ENCODE peak calls at places on chromosomes 11 and 22, in six cellular contexts. Y is GM12892, U is HepG2, H is GM12878, F is K562, V is H1. A is an unnamed sample.

GRCh38 chr22:44338906-44339305 is 26.2 kb upstream of the SHISAL1 start:
- DNase-seq in Y (no peak), H (no peak), F (no peak), U (no peak), V (no peak), A (no peak)

GRCh38 chr11:63592975-63593395 is 21.2 kb downstream of the PLAAT3 start:
- DNase-seq in F (peak), Y (no peak), V (peak), H (no peak), U (no peak), A (no peak)

GRCh38 chr11:102761646-102762238 is 18.7 kb downstream of the MMP10 start:
- DNase-seq in F (no peak), U (no peak), H (no peak), Y (no peak), V (no peak), A (no peak)

GRCh38 chr22:23272371-23272770 is 92.1 kb downstream of the BCR start:
- DNase-seq in H (no peak), Y (no peak), F (peak), U (no peak), V (no peak), A (no peak)

GRCh38 chr11:12182650-12183511 is 72.5 kb downstream of the MICAL2 start:
- DNase-seq in Y (no peak), V (no peak), U (peak), F (peak), H (no peak), A (no peak)

GRCh38 chr11:46961041-46961440 is 24.5 kb downstream of the CSTPP1 start:
- DNase-seq in F (no peak), Y (no peak), H (no peak), U (no peak), V (no peak), A (no peak)

GRCh38 chr11:20723366-20723765 is 54.0 kb downstream of the NELL1 start:
- DNase-seq in H (no peak), Y (no peak), U (no peak), V (no peak), F (no peak), A (no peak)

GRCh38 chr11:10581481-10582019 is 13.1 kb upstream of the LYVE1 start:
- DNase-seq in V (no peak), H (no peak), Y (no peak), U (no peak), F (peak), A (no peak)

GRCh38 chr22:43293259-43293658 is 49.9 kb downstream of the SCUBE1 start:
- DNase-seq in V (no peak), U (no peak), H (no peak), Y (no peak), F (peak), A (no peak)

GRCh38 chr11:95764267-95764898 is 25.2 kb downstream of the FAM76B start:
- DNase-seq in F (peak), U (peak), V (no peak), Y (no peak), H (no peak), A (peak)

GRCh38 chr11:32884770-32885384 is 7.7 kb upstream of the QSER1 start:
- DNase-seq in H (no peak), U (no peak), F (peak), V (no peak), Y (no peak), A (no peak)

GRCh38 chr11:128620306-128621175 is 33.2 kb upstream of the ETS1 start:
- DNase-seq in F (peak), V (no peak), Y (no peak), H (no peak), U (no peak), A (no peak)

GRCh38 chr11:131195801-131196517 is 174.5 kb upstream of the NTM start:
- DNase-seq in U (no peak), F (no peak), V (no peak), Y (no peak), H (no peak), A (no peak)

GRCh38 chr11:96185220-96185768 is 157.7 kb downstream of the MAML2 start:
- DNase-seq in F (no peak), V (no peak), Y (no peak), U (no peak), H (peak), A (no peak)

GRCh38 chr11:11972148-11972547 is 36.3 kb downstream of the DKK3 start:
- DNase-seq in U (no peak), V (peak), H (no peak), Y (no peak), F (no peak), A (no peak)

GRCh38 chr11:63933459-63933858 is 5.3 kb upstream of the NAA40 start:
- DNase-seq in Y (no peak), U (no peak), F (no peak), H (no peak), V (no peak), A (no peak)

GRCh38 chr11:84829162-84829561 is 798.0 kb downstream of the DLG2 start:
- DNase-seq in V (no peak), F (no peak), Y (no peak), H (no peak), U (no peak), A (no peak)

GRCh38 chr22:47607486-47607885 is 845.0 kb downstream of the TBC1D22A start:
- DNase-seq in Y (no peak), U (no peak), F (no peak), V (no peak), H (no peak), A (no peak)

GRCh38 chr11:15142838-15143237 is 28.1 kb downstream of the INSC start:
- DNase-seq in V (no peak), U (no peak), F (no peak), Y (no peak), H (no peak), A (no peak)

GRCh38 chr11:115480611-115481010 is 23.6 kb downstream of the CADM1 start:
- DNase-seq in U (no peak), H (no peak), Y (no peak), V (no peak), F (no peak), A (no peak)

GRCh38 chr22:33519140-33519973 is 400.9 kb downstream of the LARGE1 start:
- DNase-seq in H (peak), F (peak), U (peak), Y (peak), V (peak), A (peak)

GRCh38 chr11:116199182-116199581 is 573.6 kb downstream of the BUD13 start:
- DNase-seq in F (no peak), V (no peak), U (no peak), Y (no peak), H (no peak), A (no peak)

GRCh38 chr11:416051-416756 is 1.4 kb upstream of the SIGIRR start:
- DNase-seq in U (no peak), V (no peak), H (no peak), F (no peak), Y (no peak), A (no peak)

GRCh38 chr11:19985106-19985505 is 175.2 kb downstream of the DBX1 start:
- DNase-seq in Y (no peak), V (no peak), H (no peak), U (no peak), F (no peak), A (no peak)

GRCh38 chr22:44802071-44802700 is 49.8 kb downstream of the ARHGAP8 start:
- DNase-seq in V (no peak), H (no peak), F (peak), U (no peak), Y (no peak), A (no peak)

GRCh38 chr11:40435344-40435743 is 1024.1 kb downstream of the LRRC4C start:
- DNase-seq in F (no peak), V (no peak), U (no peak), Y (no peak), H (no peak), A (no peak)

GRCh38 chr11:64313491-64314145 is 3.7 kb downstream of the TRMT112 start:
- DNase-seq in Y (no peak), U (no peak), H (no peak), V (no peak), F (no peak), A (no peak)

GRCh38 chr22:38984224-38984623 is 2.1 kb downstream of the APOBEC3B start:
- DNase-seq in H (no peak), Y (no peak), U (no peak), F (peak), V (no peak), A (no peak)

GRCh38 chr11:44747339-44747738 is 20.6 kb downstream of the TSPAN18 start:
- DNase-seq in H (no peak), F (no peak), Y (no peak), V (no peak), U (no peak), A (no peak)

GRCh38 chr11:58905716-58906547 is 33.4 kb upstream of the GLYATL1 start:
- DNase-seq in V (peak), Y (no peak), F (no peak), H (no peak), U (no peak), A (no peak)

GRCh38 chr11:131311746-131312145 is 58.7 kb upstream of the NTM start:
- DNase-seq in F (no peak), Y (no peak), V (no peak), H (no peak), U (no peak), A (no peak)

GRCh38 chr11:23778971-23779370 is 717.9 kb upstream of the LUZP2 start:
- DNase-seq in V (no peak), Y (no peak), H (no peak), U (no peak), F (no peak), A (no peak)

GRCh38 chr22:26416670-26417270 is 12.3 kb upstream of the ASPHD2 start:
- DNase-seq in Y (no peak), V (peak), F (no peak), U (no peak), H (no peak), A (no peak)

GRCh38 chr11:3157381-3158130 is 7.6 kb downstream of the OSBPL5 start:
- DNase-seq in V (no peak), U (no peak), H (no peak), F (no peak), Y (no peak), A (no peak)

GRCh38 chr22:35697142-35697541 is 20.5 kb upstream of the APOL5 start:
- DNase-seq in H (no peak), U (no peak), V (no peak), Y (no peak), F (no peak), A (no peak)

GRCh38 chr11:107446822-107447431 is 10.7 kb downstream of the CWF19L2 start:
- DNase-seq in H (no peak), U (no peak), F (no peak), Y (no peak), V (no peak), A (no peak)

GRCh38 chr22:35555351-35555915 is 14.8 kb downstream of the RASD2 start:
- DNase-seq in U (no peak), H (no peak), V (no peak), F (no peak), Y (no peak), A (no peak)

GRCh38 chr11:76670475-76671235 is at the start of gene LRRC32:
- DNase-seq in U (no peak), V (peak), F (peak), H (no peak), Y (no peak), A (no peak)
- TF ChIP-seq POLR2AphosphoS5 in U (no peak), V (no peak), F (no peak), H (no peak), Y (no peak), A (no peak)

GRCh38 chr11:93740802-93741093 is 547 bp downstream of the TAF1D start:
- DNase-seq in U (peak), V (no peak), Y (peak), H (no peak), F (peak), A (peak)

GRCh38 chr11:93743316-93743715 is 1.8 kb downstream of the C11orf54 start:
- DNase-seq in U (no peak), V (no peak), H (no peak), F (no peak), Y (no peak), A (no peak)

GRCh38 chr11:93741094-93741881 is at the start of the genes C11orf54 and TAF1D:
- DNase-seq in V (peak), Y (peak), H (peak), U (peak), F (peak), A (peak)

GRCh38 chr11:93740031-93740801 is 1.1 kb downstream of the TAF1D start:
- DNase-seq in U (peak), H (no peak), V (no peak), F (peak), Y (no peak), A (no peak)

DNA sequence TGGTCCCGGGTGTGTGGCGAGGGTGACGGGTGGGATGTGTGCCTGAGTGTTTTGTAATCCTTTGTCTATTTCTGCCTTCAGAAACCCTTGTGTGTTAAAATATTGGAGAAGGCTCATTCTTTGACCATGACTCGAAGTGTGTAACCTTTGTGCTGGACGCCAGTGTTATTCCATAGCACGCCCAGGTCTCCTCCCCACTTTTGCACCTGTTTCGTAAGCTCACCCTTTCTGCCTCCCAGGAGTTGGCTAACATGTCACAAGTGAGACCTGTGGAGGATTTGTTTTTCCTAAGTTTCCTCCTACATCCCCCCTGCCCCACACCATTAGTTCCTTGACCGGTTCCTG is 382 bp downstream of the C11orf54 start:
- DNase-seq in F (peak), H (no peak), U (peak), Y (peak), V (no peak), A (no peak)
- TF ChIP-seq POLR2A in F (no peak), H (no peak), U (peak), Y (no peak), V (no peak), A (no peak)

DNA sequence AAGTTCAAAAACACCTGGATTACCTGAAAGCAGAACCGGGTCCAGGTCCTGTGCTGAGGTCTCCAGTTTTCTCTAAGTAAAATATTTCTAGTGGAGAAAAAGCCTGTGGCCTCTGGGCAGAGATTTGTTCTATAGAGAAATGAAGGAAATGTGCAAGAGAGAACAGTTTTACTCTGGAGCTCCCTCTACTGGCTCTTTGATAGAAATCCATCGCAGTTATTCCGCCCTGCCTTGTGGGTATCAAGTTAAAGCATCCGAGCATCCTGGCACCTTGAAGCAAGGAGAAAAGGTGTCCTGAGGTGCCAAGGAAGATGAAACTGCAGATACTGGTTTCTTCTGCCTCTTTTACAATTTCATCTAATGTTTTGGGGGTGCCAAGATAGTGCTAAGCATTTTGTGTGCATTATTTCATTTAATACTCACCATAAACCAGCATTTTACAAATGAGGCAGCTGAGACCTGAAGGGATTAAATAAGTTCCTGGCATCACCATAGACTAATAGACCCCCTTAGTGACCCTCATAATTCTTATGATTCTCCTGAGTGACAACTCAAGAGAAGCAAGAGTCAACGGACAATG is 113.1 kb upstream of the HSD17B12 start:
- DNase-seq in U (peak), Y (no peak), V (no peak), H (no peak), F (peak), A (no peak)
- TF ChIP-seq TAF1 in U (no peak), Y (no peak), V (no peak), H (no peak), F (no peak), A (no peak)

GRCh38 chr11:75288846-75289760 is 48.5 kb downstream of the TPBGL start:
- DNase-seq in F (no peak), Y (no peak), V (no peak), U (no peak), H (no peak), A (no peak)
- TF ChIP-seq POLR2AphosphoS5 in F (no peak), Y (no peak), V (no peak), U (no peak), H (no peak), A (no peak)

GRCh38 chr22:30236875-30237274 is 9.7 kb downstream of the LIF start:
- DNase-seq in H (no peak), Y (no peak), V (no peak), F (no peak), U (no peak), A (no peak)
- TF ChIP-seq POLR2A in H (no peak), Y (no peak), V (no peak), F (no peak), U (no peak), A (no peak)